ENCODE peak calls at places on chromosome 2, in eight cellular contexts. G, Q, D, I, Y, N, U and V are unnamed samples. For H3K9me3, the result is how much of the 10 kb centered on the place peaks cover.

GRCh38 chr2:239363946-239364637 is 36.7 kb downstream of the HDAC4 start:
- DNase-seq in U (no peak), Q (no peak), N (peak), D (no peak), G (no peak), I (peak), Y (no peak), V (peak)

GRCh38 chr2:202541137-202541536 is 93.6 kb upstream of the FAM117B start:
- DNase-seq in N (no peak), G (no peak), Y (no peak), I (no peak), Q (no peak), D (no peak), U (no peak), V (no peak)

GRCh38 chr2:197359859-197360258 is 49.3 kb upstream of the ANKRD44 start:
- DNase-seq in I (no peak), G (no peak), D (no peak), Q (no peak), Y (no peak), U (no peak), N (no peak), V (no peak)

GRCh38 chr2:28282248-28282647 is 110.4 kb upstream of the FOSL2 start:
- DNase-seq in D (no peak), Q (no peak), Y (no peak), G (no peak), N (no peak), U (no peak), I (no peak), V (no peak)

GRCh38 chr2:207819021-207819687 is 49.4 kb upstream of the FZD5 start:
- DNase-seq in I (no peak), G (no peak), Y (no peak), N (no peak), Q (no peak), D (no peak), U (no peak), V (no peak)

GRCh38 chr2:224442092-224442999 is 40.4 kb upstream of the FAM124B start:
- DNase-seq in Y (no peak), D (peak), N (no peak), G (peak), I (no peak), U (no peak), Q (no peak), V (peak)

GRCh38 chr2:27860111-27860510 is 30.1 kb downstream of the RBKS start:
- DNase-seq in N (no peak), D (peak), G (no peak), Q (no peak), Y (no peak), I (no peak), U (no peak), V (no peak)

GRCh38 chr2:208072250-208072892 is 47.0 kb upstream of the PLEKHM3 start:
- DNase-seq in Q (no peak), D (peak), I (peak), N (peak), U (peak), G (peak), Y (peak), V (no peak)

GRCh38 chr2:108189316-108189715 is 50.5 kb upstream of the SULT1C3 start:
- DNase-seq in G (no peak), Q (no peak), D (peak), N (no peak), U (no peak), Y (no peak), I (no peak), V (no peak)

GRCh38 chr2:159714586-159714930 is 2.3 kb downstream of the MARCHF7 start:
- DNase-seq in N (no peak), Y (no peak), D (no peak), Q (no peak), I (no peak), G (no peak), U (no peak), V (no peak)

GRCh38 chr2:235549735-235550377 is 56.0 kb downstream of the AGAP1 start:
- DNase-seq in N (no peak), I (no peak), D (no peak), G (no peak), Q (no peak), U (no peak), Y (no peak), V (no peak)

GRCh38 chr2:41998789-41999470 is 48.9 kb upstream of the PKDCC start:
- DNase-seq in Q (no peak), I (no peak), D (peak), G (no peak), N (no peak), U (no peak), Y (no peak), V (no peak)

GRCh38 chr2:148719195-148719749 is 74.7 kb downstream of the EPC2 start:
- DNase-seq in U (no peak), N (no peak), G (no peak), Y (no peak), I (no peak), D (no peak), Q (no peak), V (no peak)

GRCh38 chr2:148719941-148720436 is 75.4 kb downstream of the EPC2 start:
- DNase-seq in U (no peak), I (no peak), N (no peak), Q (no peak), Y (no peak), G (no peak), D (no peak), V (no peak)

GRCh38 chr2:148718039-148718438 is 73.5 kb downstream of the EPC2 start:
- DNase-seq in D (no peak), U (no peak), G (no peak), Q (no peak), I (no peak), N (no peak), Y (no peak), V (no peak)

GRCh38 chr2:148720501-148720998 is 76.0 kb downstream of the EPC2 start:
- DNase-seq in N (no peak), G (no peak), U (no peak), Y (no peak), I (no peak), D (peak), Q (no peak), V (no peak)

DNA sequence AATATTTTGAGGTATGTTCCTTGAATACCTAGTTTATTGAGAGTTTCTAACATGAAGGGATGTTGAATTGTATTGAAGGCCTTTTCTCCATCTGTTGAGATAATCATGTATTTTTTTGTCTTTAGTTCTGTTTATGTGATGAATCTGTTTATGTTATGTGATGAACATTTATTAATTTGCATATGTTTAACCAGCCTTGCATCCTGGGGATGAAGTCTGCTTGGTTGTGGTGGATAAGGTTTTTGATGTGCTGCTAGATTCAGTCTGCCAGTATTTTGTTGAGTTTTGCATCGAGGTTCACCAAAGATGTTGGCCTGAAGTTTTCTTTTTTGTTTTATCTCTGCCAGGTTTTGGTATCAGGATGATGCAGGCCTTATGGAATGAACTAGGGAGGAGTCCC is 71.8 kb downstream of the EPC2 start:
- DNase-seq in D (no peak), N (no peak), G (no peak), I (no peak), U (no peak), Y (no peak), Q (no peak), V (no peak)
- H3K9me3 ChIP-seq in D (under half), N (under half), G (under half), I (under half), U (under half), Y (under half), Q (under half), V (under half)

GRCh38 chr2:176158855-176159677 is 2.0 kb downstream of the HOXD3 start:
- DNase-seq in Q (no peak), U (no peak), I (no peak), Y (no peak), N (no peak), G (peak), D (no peak), V (no peak)

GRCh38 chr2:176159678-176160250 is 2.7 kb downstream of the HOXD3 start:
- DNase-seq in N (no peak), Q (no peak), G (no peak), D (no peak), Y (no peak), I (no peak), U (no peak), V (no peak)

GRCh38 chr2:176156959-176157498 is at the start of gene HOXD3:
- DNase-seq in Y (no peak), U (no peak), G (no peak), I (no peak), Q (no peak), N (no peak), D (peak), V (no peak)

GRCh38 chr2:176157499-176158305 is 595 bp downstream of the HOXD3 start:
- DNase-seq in I (no peak), G (peak), N (no peak), Y (no peak), U (no peak), Q (no peak), D (peak), V (no peak)

GRCh38 chr2:176158306-176158643 is 1.2 kb downstream of the HOXD3 start:
- DNase-seq in I (no peak), D (no peak), G (no peak), Y (no peak), U (no peak), N (no peak), Q (no peak), V (no peak)
- H3K9me3 ChIP-seq in I (under half), D (under half), G (under half), Y (under half), U (under half), N (under half), Q (under half), V (under half)

GRCh38 chr2:89784960-89785359 is 1093.5 kb downstream of the RPIA start:
- DNase-seq in U (no peak), I (no peak), G (no peak), D (no peak), N (no peak), Q (no peak), Y (no peak), V (no peak)

GRCh38 chr2:89780318-89780717 is 1088.8 kb downstream of the RPIA start:
- DNase-seq in I (no peak), G (no peak), U (no peak), D (no peak), Q (no peak), N (no peak), Y (no peak), V (no peak)

DNA sequence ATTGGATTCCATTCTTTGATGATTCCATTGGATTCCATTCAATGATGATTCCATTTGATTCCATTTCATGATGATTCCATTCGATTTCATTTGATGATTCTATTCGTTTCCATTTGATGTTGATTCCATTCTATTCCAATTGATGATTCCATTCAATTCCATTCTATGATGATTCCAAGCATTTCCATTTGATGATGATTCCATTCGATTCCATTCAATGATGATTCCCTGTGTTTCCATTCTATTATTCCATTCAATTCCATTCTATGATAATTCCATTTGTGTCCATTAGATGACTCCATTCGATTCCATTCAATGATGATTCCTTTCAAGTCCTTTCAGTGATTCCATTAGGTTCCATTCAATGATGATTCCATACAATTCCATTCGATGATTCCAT is 1090.5 kb downstream of the RPIA start:
- DNase-seq in D (no peak), G (no peak), U (no peak), I (no peak), N (no peak), Y (no peak), Q (no peak), V (no peak)
- H3K9me3 ChIP-seq in D (under half), G (under half), U (under half), I (half or more), N (half or more), Y (under half), Q (half or more), V (under half)

DNA sequence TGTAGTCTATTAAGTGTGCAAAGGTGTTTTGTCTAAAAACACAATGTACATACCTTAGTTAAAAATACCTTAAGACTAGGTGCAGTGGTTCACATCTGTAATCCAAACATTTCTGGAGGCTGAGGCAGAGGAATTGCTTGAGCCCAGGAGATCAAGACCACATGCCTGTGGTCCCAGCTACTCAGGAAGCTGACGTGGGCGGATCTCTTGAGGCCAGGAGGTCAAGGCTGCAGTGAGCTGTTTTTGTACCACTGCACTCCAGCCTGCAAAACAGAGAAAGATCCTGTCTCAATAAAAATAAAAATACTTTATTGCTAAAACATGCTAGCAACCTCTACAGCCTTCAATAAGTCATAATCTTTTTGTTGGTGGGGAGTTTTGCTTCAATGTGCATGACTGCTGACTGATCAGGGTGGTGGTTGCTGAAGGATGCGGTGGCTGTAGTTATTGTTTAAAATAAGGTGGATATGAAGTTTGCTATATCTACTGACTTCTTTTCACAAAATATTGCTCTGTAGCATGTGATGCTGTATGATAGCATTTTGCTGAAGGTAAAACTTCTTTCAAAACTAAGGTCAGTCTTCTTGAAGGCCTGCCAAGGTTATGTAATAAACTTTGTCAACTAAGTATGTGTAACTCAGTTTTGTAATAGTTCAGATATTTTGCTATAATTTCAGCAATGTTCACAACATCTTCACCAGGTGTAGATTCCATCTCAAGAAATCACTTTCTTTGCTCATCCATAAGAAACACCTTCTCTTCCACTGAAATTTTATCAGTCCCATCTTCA is 1238.0 kb upstream of the NRXN1 start:
- DNase-seq in I (no peak), D (peak), Y (no peak), N (no peak), U (no peak), Q (no peak), G (no peak), V (no peak)
- H3K9me3 ChIP-seq in I (under half), D (under half), Y (under half), N (under half), U (under half), Q (under half), G (under half), V (under half)

GRCh38 chr2:110931648-110932047 is 189.1 kb upstream of the BCL2L11 start:
- DNase-seq in Q (no peak), Y (no peak), G (no peak), U (no peak), N (no peak), D (peak), I (no peak), V (no peak)
- H3K9me3 ChIP-seq in Q (under half), Y (under half), G (under half), U (under half), N (under half), D (under half), I (under half), V (under half)

GRCh38 chr2:155600914-155601760 is 731.4 kb downstream of the NR4A2 start:
- DNase-seq in D (no peak), I (no peak), N (no peak), G (no peak), Q (no peak), Y (no peak), U (no peak), V (no peak)

GRCh38 chr2:155600296-155600695 is 732.2 kb downstream of the NR4A2 start:
- DNase-seq in D (no peak), Q (no peak), N (no peak), U (no peak), G (no peak), I (no peak), Y (no peak), V (no peak)

DNA sequence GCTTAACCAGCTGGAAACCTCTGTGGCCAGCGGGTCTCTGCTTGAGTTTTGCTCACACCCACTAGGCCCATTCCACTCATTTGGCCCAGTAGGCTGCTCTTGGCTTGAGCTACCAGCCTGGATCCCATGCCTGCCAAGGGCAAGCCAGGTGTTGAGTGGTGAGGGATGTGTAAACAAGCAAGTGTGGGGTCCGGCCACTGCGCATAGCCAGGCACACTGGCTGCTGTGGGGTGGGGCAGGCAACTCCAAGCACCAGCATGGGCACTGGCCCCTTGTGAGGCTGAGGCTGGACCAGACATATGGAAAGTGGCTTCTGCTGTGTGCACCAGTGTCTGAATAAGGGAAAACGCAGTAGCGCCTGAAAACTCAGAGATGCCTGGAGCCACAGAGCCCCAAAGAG is 732.7 kb downstream of the NR4A2 start:
- DNase-seq in Q (no peak), Y (no peak), G (no peak), D (no peak), U (no peak), N (no peak), I (no peak), V (no peak)
- H3K9me3 ChIP-seq in Q (under half), Y (under half), G (under half), D (under half), U (under half), N (under half), I (under half), V (under half)

GRCh38 chr2:229071292-229071976 is 199.7 kb downstream of the PID1 start:
- DNase-seq in I (no peak), D (no peak), Y (no peak), G (no peak), Q (no peak), U (no peak), N (no peak), V (no peak)
- H3K9me3 ChIP-seq in I (under half), D (under half), Y (under half), G (under half), Q (under half), U (under half), N (under half), V (under half)